ENCODE peak calls at places on chromosome 21, in five cellular contexts. B is ELR, P is NCI-H1105 treated with DMSO at 0.1 percent for 48 hours, C is T-helper 2 cell, Y is amniotic stem cell. I is an unnamed sample.

GRCh38 chr21:37849703-37850102 is 66.6 kb downstream of the KCNJ6 start:
- DNase-seq in C (no peak), P (no peak), B (peak; percentile 84), Y (no peak), I (peak; percentile 41)

GRCh38 chr21:26965567-26966359 is 1.1 kb downstream of the ADAMTS5 start:
- DNase-seq in Y (no peak), B (peak; percentile 34), C (no peak), P (no peak), I (no peak)

GRCh38 chr21:36643374-36644250 is 55.3 kb upstream of the SIM2 start:
- DNase-seq in C (no peak), P (no peak), Y (no peak), B (no peak), I (no peak)

GRCh38 chr21:41897047-41897669 is 18.0 kb upstream of the PRDM15 start:
- DNase-seq in Y (no peak), B (no peak), C (no peak), P (no peak), I (no peak)

GRCh38 chr21:43590220-43590619 is 69.1 kb downstream of the HSF2BP start:
- DNase-seq in B (peak; percentile 77), P (no peak), C (no peak), Y (no peak), I (no peak)

GRCh38 chr21:34926784-34927548 is 122.1 kb downstream of the RUNX1 start:
- DNase-seq in B (peak; percentile 34), P (no peak), Y (no peak), C (no peak), I (no peak)

GRCh38 chr21:38654580-38654979 is 151.1 kb upstream of the ETS2 start:
- DNase-seq in C (no peak), B (no peak), P (no peak), Y (no peak), I (no peak)

GRCh38 chr21:19950347-19950746 is 1047.9 kb upstream of the NCAM2 start:
- DNase-seq in P (no peak), C (no peak), B (no peak), Y (no peak), I (no peak)

GRCh38 chr21:35178812-35179211 is 129.7 kb upstream of the RUNX1 start:
- DNase-seq in B (peak; percentile 89), Y (no peak), P (no peak), C (no peak), I (peak; percentile 10)

GRCh38 chr21:39696620-39697019 is 48.4 kb upstream of the IGSF5 start:
- DNase-seq in Y (no peak), C (no peak), P (peak; percentile 53), B (no peak), I (no peak)

GRCh38 chr21:45128613-45129226 is 54.3 kb downstream of the ADARB1 start:
- DNase-seq in C (peak; percentile 63), B (peak; percentile 78), Y (peak; percentile 29), P (peak; percentile 47), I (peak; percentile 81)

GRCh38 chr21:41631564-41632461 is 123.9 kb upstream of the TMPRSS2 start:
- DNase-seq in P (peak; percentile 75), Y (no peak), C (no peak), B (peak; percentile 69), I (no peak)

GRCh38 chr21:43949499-43950208 is 62.5 kb upstream of the TRAPPC10 start:
- DNase-seq in Y (no peak), B (no peak), C (no peak), P (no peak), I (no peak)

GRCh38 chr21:21818898-21819297 is 820.7 kb downstream of the NCAM2 start:
- DNase-seq in Y (no peak), B (no peak), C (no peak), P (no peak), I (no peak)

GRCh38 chr21:34965200-34966174 is 83.6 kb downstream of the RUNX1 start:
- DNase-seq in Y (no peak), B (peak; percentile 91), C (no peak), P (no peak), I (no peak)

GRCh38 chr21:32525282-32525681 is 60.0 kb downstream of the TCP10L start:
- DNase-seq in P (no peak), B (no peak), Y (no peak), C (no peak), I (no peak)

GRCh38 chr21:26293291-26293946 is 122.8 kb upstream of the APP start:
- DNase-seq in C (no peak), B (no peak), Y (no peak), P (no peak), I (no peak)

GRCh38 chr21:39633770-39634181 is 21.0 kb downstream of the B3GALT5 start:
- DNase-seq in C (no peak), Y (peak; percentile 84), B (peak; percentile 95), P (no peak), I (no peak)

GRCh38 chr21:45330075-45330781 is 42.5 kb upstream of the POFUT2 start:
- DNase-seq in B (peak; percentile 85), C (no peak), P (no peak), Y (peak; percentile 26), I (no peak)

GRCh38 chr21:25759573-25759972 is 24.8 kb downstream of the GABPA start:
- DNase-seq in B (no peak), C (no peak), Y (no peak), P (no peak), I (no peak)

GRCh38 chr21:31879251-31879650 is 6.4 kb downstream of the HUNK start:
- DNase-seq in Y (no peak), B (no peak), C (no peak), P (no peak), I (no peak)

GRCh38 chr21:14583629-14584251 is 37.6 kb upstream of the SAMSN1 start:
- DNase-seq in B (no peak), Y (no peak), C (no peak), P (no peak), I (no peak)

GRCh38 chr21:38308010-38308784 is 51.4 kb downstream of the KCNJ15 start:
- DNase-seq in B (no peak), P (no peak), Y (no peak), C (no peak), I (peak; percentile 12)

GRCh38 chr21:38621132-38621531 is 122.9 kb upstream of the ERG start:
- DNase-seq in Y (no peak), B (no peak), P (no peak), C (no peak), I (no peak)

GRCh38 chr21:29684106-29684505 is 255.7 kb downstream of the GRIK1 start:
- DNase-seq in Y (no peak), C (no peak), B (no peak), P (no peak), I (no peak)

GRCh38 chr21:44445413-44445812 is 9.9 kb upstream of the LRRC3 start:
- DNase-seq in B (no peak), Y (no peak), C (no peak), P (no peak), I (no peak)

GRCh38 chr21:46128983-46129571 is 26.3 kb downstream of the FTCD start:
- DNase-seq in C (no peak), B (no peak), Y (no peak), P (no peak), I (no peak)

GRCh38 chr21:39364949-39365348 is 16.1 kb upstream of the HMGN1 start:
- DNase-seq in P (no peak), C (no peak), B (no peak), Y (no peak), I (no peak)

GRCh38 chr21:42527489-42528158 is 14.0 kb downstream of the SLC37A1 start:
- DNase-seq in P (no peak), C (peak; percentile 16), B (no peak), Y (no peak), I (no peak)

GRCh38 chr21:25496825-25497482 is 110.3 kb downstream of the MRPL39 start:
- DNase-seq in B (peak; percentile 78), C (no peak), Y (peak; percentile 12), P (no peak), I (no peak)

GRCh38 chr21:20040768-20041167 is 957.4 kb upstream of the NCAM2 start:
- DNase-seq in B (peak; percentile 0), C (no peak), P (peak; percentile 11), Y (no peak), I (peak; percentile 14)

GRCh38 chr21:31132574-31133242 is 94.4 kb upstream of the KRTAP19-8 start:
- DNase-seq in B (no peak), P (no peak), Y (no peak), C (peak; percentile 46), I (no peak)

GRCh38 chr21:34017127-34017961 is 56.0 kb upstream of the MRPS6 start:
- DNase-seq in C (no peak), P (no peak), B (no peak), Y (no peak), I (no peak)